ENCODE peak calls at places on chromosomes 1 and 21, in seven cellular contexts. K, V, R, T, W, M and E are unnamed samples.

GRCh38 chr1:235059221-235059620 is 69.4 kb downstream of the TOMM20 start:
- DNase-seq in W (no peak), T (no peak), R (no peak), V (no peak), K (no peak), M (no peak), E (no peak)

GRCh38 chr1:198880818-198881597 is 242.2 kb downstream of the PTPRC start:
- DNase-seq in M (no peak), T (peak; percentile 9), V (no peak), W (no peak), K (no peak), R (no peak), E (no peak)

GRCh38 chr1:65330822-65331221 is 21.5 kb downstream of the DNAJC6 start:
- DNase-seq in M (no peak), W (no peak), V (no peak), T (no peak), K (no peak), R (no peak), E (no peak)

GRCh38 chr1:67534627-67535065 is 104.4 kb upstream of the SERBP1 start:
- DNase-seq in K (no peak), V (no peak), R (no peak), M (no peak), W (no peak), T (no peak), E (no peak)

GRCh38 chr21:36732761-36733160 is 33.8 kb downstream of the SIM2 start:
- DNase-seq in W (no peak), M (no peak), R (peak; percentile 17), V (no peak), K (no peak), T (no peak), E (no peak)

GRCh38 chr1:31768939-31769704 is 5.0 kb upstream of the ADGRB2 start:
- DNase-seq in W (no peak), T (no peak), M (no peak), R (no peak), V (no peak), K (no peak), E (no peak)

GRCh38 chr1:22471078-22471477 is 19.4 kb downstream of the ZBTB40 start:
- DNase-seq in K (peak; percentile 90), V (peak; percentile 61), W (peak; percentile 59), R (peak; percentile 71), M (peak; percentile 77), T (no peak), E (no peak)

GRCh38 chr21:37769656-37770055 is 146.6 kb downstream of the KCNJ6 start:
- DNase-seq in T (no peak), K (no peak), V (no peak), W (no peak), R (no peak), M (no peak), E (no peak)

GRCh38 chr1:115364044-115364775 is 26.2 kb upstream of the NGF start:
- DNase-seq in T (no peak), M (no peak), V (peak; percentile 46), K (no peak), R (no peak), W (no peak), E (no peak)

GRCh38 chr1:162230517-162230916 is 146.1 kb downstream of the SPATA46 start:
- DNase-seq in T (no peak), V (no peak), M (no peak), K (no peak), R (no peak), W (no peak), E (no peak)

GRCh38 chr1:1101503-1101902 is 14.4 kb downstream of the C1orf159 start:
- DNase-seq in V (no peak), M (no peak), T (no peak), R (peak; percentile 20), K (no peak), W (no peak), E (no peak)

GRCh38 chr21:25911730-25912401 is 177.1 kb downstream of the GABPA start:
- DNase-seq in T (no peak), R (peak; percentile 77), K (peak; percentile 50), V (no peak), W (peak; percentile 78), M (no peak), E (no peak)

GRCh38 chr1:221161571-221162041 is 282.4 kb downstream of the HLX start:
- DNase-seq in R (no peak), K (peak; percentile 20), V (no peak), T (no peak), W (no peak), M (no peak), E (no peak)

GRCh38 chr1:113946112-113946511 is 17.0 kb downstream of the HIPK1 start:
- DNase-seq in K (no peak), T (no peak), M (no peak), R (no peak), V (no peak), W (no peak), E (no peak)

GRCh38 chr1:192316692-192317091 is at the start of gene RGS21:
- DNase-seq in M (no peak), R (no peak), V (no peak), K (no peak), W (no peak), T (no peak), E (no peak)
- H3K27ac ChIP-seq in M (no peak within 1 kb of the TSS), R (no peak within 1 kb of the TSS), V (no peak within 1 kb of the TSS), K (no peak within 1 kb of the TSS), W (no peak within 1 kb of the TSS), T (no peak within 1 kb of the TSS), E (no peak within 1 kb of the TSS)

DNA sequence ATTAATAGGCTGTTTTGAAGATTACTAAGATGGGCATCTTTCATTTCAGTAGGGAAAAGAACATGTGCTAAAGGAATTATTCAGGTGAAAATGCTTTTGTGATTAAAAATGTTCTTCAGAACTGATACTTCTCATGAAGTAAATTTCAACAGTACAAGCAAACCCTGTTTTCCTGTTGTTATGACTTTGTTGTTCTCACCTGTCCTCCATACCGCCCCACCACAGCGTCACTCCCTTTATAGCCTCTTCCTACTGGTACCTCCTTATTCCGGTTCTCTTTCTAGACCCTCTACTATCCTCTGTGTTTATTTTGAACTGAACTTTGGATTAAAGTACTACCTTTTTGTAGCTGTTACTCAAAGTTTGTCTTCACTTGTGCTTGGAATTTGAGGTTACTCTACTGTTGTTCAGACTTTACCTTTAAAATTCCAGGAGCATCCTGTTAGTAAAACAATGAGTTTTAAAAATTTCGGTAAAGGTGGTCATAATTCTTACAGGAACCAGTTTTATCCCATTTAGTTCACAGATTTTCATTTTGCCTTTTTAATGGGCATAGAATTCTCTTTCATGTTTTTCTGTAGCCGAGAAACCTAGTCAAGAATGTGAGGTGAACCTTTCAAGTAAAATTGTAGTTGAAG is 10.9 kb downstream of the CNST start:
- DNase-seq in W (no peak), V (no peak), K (no peak), T (no peak), M (no peak), R (no peak), E (no peak)
- H3K4me1 ChIP-seq in W (peaks cover 3% of the 10 kb centered on the region), V (peaks cover 23% of the 10 kb centered on the region), K (peaks cover 61% of the 10 kb centered on the region), T (no peaks in the 10 kb centered on the region), M (peaks cover 56% of the 10 kb centered on the region), R (peaks cover 57% of the 10 kb centered on the region), E (peaks cover 20% of the 10 kb centered on the region)

GRCh38 chr21:31145271-31145801 is 107.1 kb upstream of the KRTAP19-8 start:
- DNase-seq in V (no peak), R (no peak), K (no peak), W (no peak), T (no peak), M (no peak), E (no peak)

GRCh38 chr21:31141389-31142021 is 103.2 kb upstream of the KRTAP19-8 start:
- DNase-seq in R (no peak), M (no peak), W (no peak), V (peak; percentile 23), K (no peak), T (no peak), E (no peak)

GRCh38 chr21:31143021-31143420 is 104.7 kb upstream of the KRTAP19-8 start:
- DNase-seq in R (no peak), V (no peak), W (no peak), T (no peak), M (no peak), K (no peak), E (no peak)

GRCh38 chr21:31140025-31140424 is 101.7 kb upstream of the KRTAP19-8 start:
- DNase-seq in V (no peak), K (no peak), T (no peak), W (no peak), M (no peak), R (no peak), E (no peak)

GRCh38 chr21:31142600-31142999 is 104.3 kb upstream of the KRTAP19-8 start:
- DNase-seq in R (no peak), K (no peak), V (no peak), T (no peak), M (no peak), W (no peak), E (no peak)
- TF ChIP-seq CTCF in R (no peak), K (no peak), V (no peak), T (no peak), M (no peak), W (no peak), E (no peak)

DNA sequence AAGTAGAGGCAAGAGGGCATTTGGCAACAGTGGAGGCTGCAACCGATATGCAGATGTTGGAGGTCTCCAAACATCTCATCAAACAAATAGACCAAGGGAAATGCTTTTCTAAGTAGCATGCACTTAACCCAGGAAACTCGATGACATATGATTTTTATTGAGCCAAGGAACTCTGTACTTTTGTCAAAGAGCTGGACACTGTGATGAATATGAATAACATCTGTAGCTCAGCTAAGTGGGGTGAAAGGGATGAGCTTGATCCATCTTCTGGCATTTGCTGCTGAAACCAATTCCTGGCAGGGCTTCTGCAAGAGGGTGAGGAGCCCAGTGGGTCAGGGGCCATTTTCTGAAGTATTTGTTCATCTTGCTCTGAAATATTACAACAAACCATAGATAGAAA is 176.9 kb downstream of the LYPLAL1 start:
- DNase-seq in M (no peak), W (no peak), T (no peak), K (no peak), V (no peak), R (no peak), E (no peak)
- H3K27ac ChIP-seq in M (no peak overlapping the region), W (no peak overlapping the region), T (no peak overlapping the region), K (no peak overlapping the region), V (no peak overlapping the region), R (no peak overlapping the region), E (no peak overlapping the region)

DNA sequence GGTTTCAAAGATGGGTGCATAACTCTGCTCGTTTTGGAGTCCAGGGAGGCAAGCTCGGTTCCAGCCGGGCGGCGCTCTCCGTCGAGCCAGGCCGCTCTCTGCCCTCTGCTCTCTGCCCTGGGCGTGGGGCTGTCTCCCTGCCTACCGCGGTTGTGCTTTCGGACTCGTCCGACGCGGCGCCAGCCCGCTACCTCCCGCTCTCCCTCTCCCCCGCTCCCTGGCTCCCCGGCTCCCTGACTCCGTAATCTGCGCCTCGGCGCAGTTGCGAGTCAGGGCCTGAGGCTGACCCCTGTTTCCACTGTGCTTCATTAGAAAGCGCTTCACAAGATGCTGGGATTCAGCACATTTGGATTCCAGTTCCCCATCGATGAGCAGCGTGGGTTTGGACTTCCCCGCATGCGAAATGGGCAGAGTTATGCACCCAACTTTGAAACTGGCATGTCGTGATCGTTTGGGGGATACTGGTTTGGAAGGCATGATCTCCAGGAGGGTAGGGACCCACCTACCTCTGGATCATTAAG is 2.3 kb downstream of the SOX13 start:
- DNase-seq in K (peak; percentile 41), M (no peak), W (no peak), R (peak; percentile 44), T (no peak), V (no peak), E (peak; percentile 82)
- H3K4me1 ChIP-seq in K (peaks cover 50% of the 10 kb centered on the region), M (peaks cover 54% of the 10 kb centered on the region), W (peaks cover 27% of the 10 kb centered on the region), R (peaks cover 79% of the 10 kb centered on the region), T (peaks cover 28% of the 10 kb centered on the region), V (peaks cover 53% of the 10 kb centered on the region), E (peaks cover 59% of the 10 kb centered on the region)

GRCh38 chr1:165827199-165828102 is at the start of gene UCK2:
- DNase-seq in M (peak; percentile 87), W (peak; percentile 87), K (peak; percentile 84), T (peak; percentile 89), V (peak; percentile 67), R (peak; percentile 82), E (peak; percentile 93)
- TF ChIP-seq CTCF in M (no peak), W (no peak), K (no peak), T (peak; percentile 26), V (no peak), R (peak; percentile 25), E (no peak)

GRCh38 chr1:97006044-97006676 is 284.6 kb downstream of the PTBP2 start:
- DNase-seq in V (no peak), K (no peak), M (no peak), T (no peak), W (no peak), R (no peak), E (no peak)
- H3K27ac ChIP-seq in V (no peak overlapping the region), K (no peak overlapping the region), M (no peak overlapping the region), T (no peak overlapping the region), W (no peak overlapping the region), R (no peak overlapping the region), E (no peak overlapping the region)